ENCODE peak calls at places on chromosomes 13 and 19, in four cellular contexts. Z is GM12865, R is NCI-H510A treated with DMSO at 0.1 percent for 48 hours, G is HTR-8/SVneo. P is an unnamed sample.
A peak's percentile ranks its signal among the peaks of the same experiment; 100 is the strongest.

GRCh38 chr13:56351041-56351440 is 789.7 kb upstream of the PRR20A start:
- DNase-seq in R (peak; percentile 50), Z (no peak), G (no peak), P (peak; percentile 42)

GRCh38 chr19:6378036-6378435 is 2.3 kb upstream of the PSPN start:
- DNase-seq in Z (no peak), G (no peak), R (no peak), P (no peak)

GRCh38 chr13:104014803-104015645 is 948.8 kb upstream of the SLC10A2 start:
- DNase-seq in Z (no peak), R (no peak), G (no peak), P (no peak)

GRCh38 chr13:110888390-110888789 is 26.5 kb downstream of the ANKRD10 start:
- DNase-seq in Z (no peak), R (no peak), G (no peak), P (no peak)

GRCh38 chr13:81493144-81493543 is 1152.2 kb upstream of the SPRY2 start:
- DNase-seq in R (no peak), Z (no peak), G (no peak), P (no peak)

GRCh38 chr19:32351807-32352630 is 6.6 kb downstream of the ZNF507 start:
- DNase-seq in Z (no peak), R (no peak), G (no peak), P (no peak)

GRCh38 chr13:89361909-89362308 is 1690.7 kb downstream of the SLITRK5 start:
- DNase-seq in G (no peak), R (peak; percentile 78), Z (no peak), P (no peak)

GRCh38 chr19:49823472-49823871 is 5.4 kb downstream of the MED25 start:
- DNase-seq in R (peak; percentile 98), G (no peak), Z (no peak), P (no peak)

GRCh38 chr19:2312819-2313501 is 5.0 kb upstream of the LINGO3 start:
- DNase-seq in G (no peak), Z (no peak), R (no peak), P (no peak)

GRCh38 chr13:95756072-95756471 is 79.1 kb downstream of the DNAJC3 start:
- DNase-seq in G (no peak), R (no peak), Z (no peak), P (no peak)

GRCh38 chr19:29873024-29873800 is 61.4 kb downstream of the CCNE1 start:
- DNase-seq in G (peak; percentile 69), R (peak; percentile 6), Z (peak; percentile 68), P (peak; percentile 35)